ENCODE peak calls at places on chromosomes 16 and 17, in five cellular contexts. S, Y, K, U and B are unnamed samples.

GRCh38 chr16:28181557-28181914 is 30.2 kb downstream of the XPO6 start:
- DNase-seq in Y (peak), S (no peak), K (no peak), U (no peak), B (no peak)

GRCh38 chr17:751269-752001 is 629 bp downstream of the GEMIN4 start:
- DNase-seq in K (peak), Y (peak), U (peak), S (no peak), B (peak)

GRCh38 chr17:76159157-76159556 is 18.1 kb upstream of the FOXJ1 start:
- DNase-seq in K (no peak), Y (no peak), U (no peak), S (no peak), B (no peak)

GRCh38 chr17:11598274-11599221 is at the start of gene DNAH9:
- DNase-seq in U (no peak), K (peak), S (peak), Y (peak), B (peak)

GRCh38 chr16:48932216-48932855 is 322.4 kb upstream of the N4BP1 start:
- DNase-seq in K (no peak), U (no peak), S (no peak), Y (no peak), B (no peak)

GRCh38 chr16:67391424-67392300 is 1.6 kb downstream of the TPPP3 start:
- DNase-seq in Y (no peak), K (peak), S (no peak), U (no peak), B (peak)

GRCh38 chr17:64694207-64694606 is 32.1 kb upstream of the SMURF2 start:
- DNase-seq in U (no peak), Y (peak), K (peak), S (no peak), B (no peak)

GRCh38 chr16:82440336-82440735 is 186.4 kb upstream of the CDH13 start:
- DNase-seq in K (no peak), S (no peak), U (no peak), Y (no peak), B (no peak)

GRCh38 chr16:88298166-88298881 is 84.4 kb upstream of the ZNF469 start:
- DNase-seq in Y (peak), S (no peak), K (peak), U (no peak), B (no peak)

GRCh38 chr17:58969156-58969555 is 137.5 kb downstream of the TRIM37 start:
- DNase-seq in U (no peak), K (no peak), Y (no peak), S (no peak), B (peak)

GRCh38 chr17:27804113-27804512 is 3.8 kb upstream of the NOS2 start:
- DNase-seq in U (no peak), Y (no peak), S (no peak), K (no peak), B (no peak)

GRCh38 chr16:65414284-65414984 is 292.6 kb upstream of the CDH11 start:
- DNase-seq in Y (no peak), K (no peak), U (no peak), S (no peak), B (no peak)

GRCh38 chr17:14513835-14514234 is 213.0 kb downstream of the HS3ST3B1 start:
- DNase-seq in U (no peak), Y (no peak), K (no peak), S (no peak), B (no peak)

GRCh38 chr17:49343273-49343672 is 18.8 kb downstream of the ZNF652 start:
- DNase-seq in Y (no peak), U (no peak), S (no peak), K (no peak), B (no peak)

GRCh38 chr16:55476625-55477533 is 2.1 kb upstream of the MMP2 start:
- DNase-seq in U (no peak), S (no peak), Y (peak), K (peak), B (no peak)

GRCh38 chr17:31854672-31855071 is 4.4 kb downstream of the COPRS start:
- DNase-seq in U (no peak), K (no peak), S (no peak), Y (no peak), B (no peak)

GRCh38 chr16:997440-998051 is 16.0 kb downstream of the SOX8 start:
- DNase-seq in Y (peak), U (peak), K (no peak), S (peak), B (peak)

GRCh38 chr16:23155445-23156049 is 6.3 kb upstream of the USP31 start:
- DNase-seq in Y (no peak), U (no peak), S (no peak), K (peak), B (no peak)

GRCh38 chr16:85419503-85420408 is 193.4 kb upstream of the GSE1 start:
- DNase-seq in Y (no peak), S (no peak), K (peak), U (no peak), B (no peak)

GRCh38 chr17:49260922-49261291 is 30.3 kb upstream of the PHOSPHO1 start:
- DNase-seq in K (no peak), S (no peak), Y (no peak), U (no peak), B (no peak)

GRCh38 chr17:67624886-67625656 is 92.7 kb upstream of the NOL11 start:
- DNase-seq in K (no peak), Y (no peak), S (no peak), U (no peak), B (peak)

GRCh38 chr16:380837-381787 is 666 bp downstream of the PGAP6 start:
- DNase-seq in K (no peak), U (no peak), Y (no peak), S (no peak), B (no peak)

GRCh38 chr17:63486317-63487013 is 9.6 kb downstream of the ACE start:
- DNase-seq in U (no peak), S (no peak), K (no peak), Y (no peak), B (no peak)

GRCh38 chr16:70770968-70771552 is 29.9 kb downstream of the VAC14 start:
- DNase-seq in Y (peak), K (peak), S (peak), U (peak), B (no peak)

GRCh38 chr17:41919840-41920579 is 1.3 kb upstream of the ACLY start:
- DNase-seq in K (no peak), S (no peak), Y (no peak), U (no peak), B (peak)

GRCh38 chr16:21163576-21163975 is 5.1 kb downstream of the LDAF1 start:
- DNase-seq in Y (no peak), S (no peak), K (no peak), U (no peak), B (no peak)

GRCh38 chr17:82127704-82128103 is 29.7 kb upstream of the FASN start:
- DNase-seq in Y (no peak), U (peak), K (no peak), S (no peak), B (no peak)

GRCh38 chr16:79067600-79067999 is 532.9 kb downstream of the MAF start:
- DNase-seq in K (no peak), U (no peak), Y (no peak), S (no peak), B (no peak)

GRCh38 chr17:82060614-82061013 is 5.0 kb downstream of the DUS1L start:
- DNase-seq in Y (no peak), S (no peak), K (peak), U (no peak), B (no peak)

GRCh38 chr16:89687092-89687940 is 827 bp downstream of the CDK10 start:
- DNase-seq in S (peak), U (no peak), K (peak), Y (no peak), B (peak)

GRCh38 chr16:34803683-34804416 is 1344.4 kb downstream of the TP53TG3F start:
- DNase-seq in Y (no peak), U (no peak), S (no peak), K (no peak), B (no peak)

GRCh38 chr16:67865318-67865717 is 7.5 kb upstream of the EDC4 start:
- DNase-seq in K (no peak), Y (no peak), U (no peak), S (no peak), B (peak)

GRCh38 chr17:77247048-77247541 is 106.3 kb downstream of the SEC14L1 start:
- DNase-seq in K (peak), Y (peak), S (peak), U (peak), B (peak)

GRCh38 chr17:57862990-57863667 is 13.3 kb upstream of the MRPS23 start:
- DNase-seq in U (no peak), K (no peak), S (no peak), Y (no peak), B (no peak)

GRCh38 chr17:77609553-77610517 is 348.7 kb upstream of the TNRC6C start:
- DNase-seq in Y (peak), U (peak), S (no peak), K (no peak), B (no peak)

GRCh38 chr17:78890111-78890897 is 12.7 kb downstream of the CEP295NL start:
- DNase-seq in S (no peak), Y (peak), U (peak), K (peak), B (no peak)

GRCh38 chr16:75385507-75386152 is 47.7 kb downstream of the CFDP1 start:
- DNase-seq in U (no peak), Y (no peak), K (no peak), S (no peak), B (peak)